ENCODE peak calls at places on chromosomes 3 and 15, in nine cellular contexts. E, I, X, Z, R, V, F, N and S are unnamed samples.

GRCh38 chr15:68271854-68272471 is 5.6 kb upstream of the FEM1B start:
- DNase-seq in R (peak), X (peak), I (no peak), V (peak), E (peak), Z (no peak), N (peak), F (no peak), S (peak)

GRCh38 chr3:71681224-71681668 is 44.0 kb downstream of the EIF4E3 start:
- DNase-seq in Z (peak), X (peak), E (peak), N (peak), V (peak), F (peak), I (no peak), R (peak), S (no peak)

GRCh38 chr3:37814547-37814946 is 47.1 kb upstream of the CTDSPL start:
- DNase-seq in X (peak), E (peak), R (peak), N (no peak), Z (no peak), I (no peak), V (no peak), F (no peak), S (no peak)

GRCh38 chr3:105823149-105823866 is 45.5 kb downstream of the CBLB start:
- DNase-seq in F (no peak), R (peak), X (peak), E (peak), V (no peak), N (peak), I (no peak), Z (peak), S (no peak)

GRCh38 chr15:19987389-19988048 is 554.1 kb downstream of the GOLGA6L6 start:
- DNase-seq in V (peak), F (no peak), R (no peak), N (no peak), Z (no peak), I (no peak), E (no peak), X (no peak), S (no peak)

GRCh38 chr3:117104792-117105191 is 395.2 kb downstream of the TUSC7 start:
- DNase-seq in E (no peak), Z (no peak), R (peak), N (no peak), V (peak), F (no peak), X (no peak), I (no peak), S (no peak)

GRCh38 chr3:141707741-141708203 is 30.3 kb upstream of the RNF7 start:
- DNase-seq in I (no peak), Z (peak), F (no peak), N (no peak), E (peak), V (no peak), R (peak), X (no peak), S (no peak)

GRCh38 chr3:149771652-149772271 is 19.5 kb upstream of the COMMD2 start:
- DNase-seq in E (peak), X (peak), R (peak), N (peak), V (peak), Z (no peak), I (peak), F (peak), S (peak)

GRCh38 chr3:151630035-151630434 is 103.7 kb upstream of the AADACL2 start:
- DNase-seq in V (no peak), Z (no peak), F (no peak), R (no peak), N (no peak), E (peak), I (no peak), X (no peak), S (no peak)

GRCh38 chr15:91515188-91515754 is 338.2 kb upstream of the SLCO3A1 start:
- DNase-seq in N (no peak), E (peak), Z (peak), V (no peak), R (peak), X (peak), F (peak), I (no peak), S (no peak)

GRCh38 chr15:51884517-51885236 is 55.2 kb downstream of the TMOD3 start:
- DNase-seq in V (no peak), E (no peak), I (no peak), Z (no peak), N (no peak), R (no peak), X (no peak), F (no peak), S (no peak)

GRCh38 chr3:100440895-100441294 is 39.6 kb downstream of the LNP1 start:
- DNase-seq in X (no peak), R (no peak), I (no peak), N (no peak), E (no peak), F (no peak), V (no peak), Z (no peak), S (no peak)

GRCh38 chr15:26771917-26772587 is 814 bp downstream of the GABRB3 start:
- DNase-seq in N (no peak), I (no peak), X (peak), Z (no peak), E (no peak), F (no peak), V (no peak), R (no peak), S (peak)

GRCh38 chr3:196241704-196242103 is 25.4 kb downstream of the SLC51A start:
- DNase-seq in F (no peak), I (no peak), N (no peak), E (no peak), V (no peak), Z (no peak), X (no peak), R (no peak), S (no peak)

GRCh38 chr3:9020396-9020795 is 57.1 kb upstream of the RAD18 start:
- DNase-seq in Z (peak), N (no peak), V (no peak), F (no peak), X (no peak), E (peak), I (no peak), R (no peak), S (peak)

GRCh38 chr3:105354429-105354828 is 12.3 kb upstream of the ALCAM start:
- DNase-seq in Z (no peak), V (peak), I (no peak), R (peak), X (no peak), E (no peak), N (no peak), F (no peak), S (no peak)

GRCh38 chr3:30161370-30161769 is 445.0 kb upstream of the TGFBR2 start:
- DNase-seq in Z (peak), V (no peak), X (no peak), I (no peak), R (no peak), N (peak), F (peak), E (peak), S (no peak)

GRCh38 chr3:45554001-45554691 is 40.4 kb upstream of the LIMD1 start:
- DNase-seq in X (no peak), N (no peak), Z (no peak), E (peak), V (peak), F (peak), R (no peak), I (no peak), S (no peak)

GRCh38 chr15:51864408-51865056 is 35.1 kb downstream of the TMOD3 start:
- DNase-seq in V (peak), Z (peak), F (no peak), R (no peak), E (no peak), N (no peak), I (no peak), X (no peak), S (no peak)

GRCh38 chr3:183823963-183824362 is 1.4 kb downstream of the MAP6D1 start:
- DNase-seq in X (no peak), F (no peak), Z (no peak), R (no peak), I (no peak), V (no peak), N (no peak), E (no peak), S (peak)

GRCh38 chr3:31232049-31233040 is 300.4 kb upstream of the STT3B start:
- DNase-seq in V (no peak), E (no peak), X (no peak), Z (no peak), F (peak), I (no peak), R (no peak), N (no peak), S (no peak)

GRCh38 chr3:49804141-49805041 is 1.3 kb downstream of the INKA1 start:
- DNase-seq in E (no peak), F (no peak), N (no peak), V (no peak), X (no peak), Z (no peak), I (no peak), R (no peak), S (no peak)

GRCh38 chr15:77012868-77013267 is 17.9 kb downstream of the PSTPIP1 start:
- DNase-seq in R (no peak), F (no peak), V (no peak), I (peak), X (no peak), E (no peak), Z (no peak), N (no peak), S (no peak)